ENCODE peak calls at places on chromosomes 13 and 19, in ten cellular contexts. Y, L, K, F, I, O, P, Z, R and G are unnamed samples.

GRCh38 chr19:6744381-6745288 is 5.2 kb downstream of the TRIP10 start:
- DNase-seq in Y (no peak), O (no peak), F (no peak), Z (peak; percentile 97), P (no peak), I (peak; percentile 47), R (peak; percentile 63), K (no peak), L (no peak), G (no peak)

GRCh38 chr19:2743099-2743498 is 3.3 kb upstream of the SLC39A3 start:
- DNase-seq in K (no peak), F (no peak), R (no peak), O (no peak), Y (no peak), I (no peak), Z (no peak), L (no peak), P (no peak), G (no peak)

GRCh38 chr13:47457631-47458030 is 543.4 kb downstream of the SUCLA2 start:
- DNase-seq in F (no peak), P (no peak), I (no peak), Y (no peak), R (peak; percentile 52), L (no peak), O (no peak), K (no peak), Z (peak; percentile 48), G (no peak)

GRCh38 chr19:43691755-43692154 is 21.8 kb upstream of the PLAUR start:
- DNase-seq in F (no peak), O (no peak), I (no peak), L (no peak), Z (no peak), P (no peak), Y (no peak), K (no peak), R (no peak), G (no peak)

GRCh38 chr13:30159446-30159839 is 147.9 kb downstream of the KATNAL1 start:
- DNase-seq in L (no peak), O (no peak), P (no peak), I (no peak), Z (peak; percentile 91), Y (no peak), R (peak; percentile 39), K (no peak), F (no peak), G (no peak)

GRCh38 chr13:101706651-101707050 is 254.2 kb downstream of the ITGBL1 start:
- DNase-seq in F (no peak), K (no peak), Y (no peak), L (peak; percentile 17), Z (peak; percentile 91), P (no peak), R (peak; percentile 94), I (no peak), O (no peak), G (peak; percentile 17)

GRCh38 chr13:81602236-81602635 is 1261.3 kb upstream of the SPRY2 start:
- DNase-seq in F (no peak), I (no peak), P (no peak), L (no peak), K (no peak), R (no peak), Z (no peak), O (no peak), Y (no peak), G (no peak)

GRCh38 chr19:2487780-2488330 is 11.9 kb downstream of the GADD45B start:
- DNase-seq in I (no peak), P (no peak), Y (no peak), Z (no peak), L (no peak), R (no peak), K (no peak), F (no peak), O (no peak), G (no peak)

GRCh38 chr13:23202383-23202782 is 21.6 kb downstream of the SGCG start:
- DNase-seq in P (no peak), K (no peak), L (no peak), F (no peak), Y (no peak), O (no peak), R (peak; percentile 3), Z (no peak), I (no peak), G (no peak)

GRCh38 chr13:40770934-40771618 is at the start of gene MRPS31:
- DNase-seq in Z (peak; percentile 95), Y (peak; percentile 89), K (peak; percentile 83), L (peak; percentile 84), R (peak; percentile 66), O (peak; percentile 91), F (peak; percentile 87), P (peak; percentile 91), I (peak; percentile 92), G (peak; percentile 91)

GRCh38 chr13:111210488-111210887 is 95.4 kb downstream of the ARHGEF7 start:
- DNase-seq in Z (peak; percentile 94), R (peak; percentile 65), F (no peak), I (peak; percentile 22), Y (no peak), L (no peak), P (no peak), O (no peak), K (no peak), G (no peak)

GRCh38 chr13:82259284-82259683 is 1623.0 kb downstream of the SLITRK1 start:
- DNase-seq in O (no peak), K (no peak), I (no peak), P (no peak), Z (no peak), L (no peak), F (no peak), R (no peak), Y (no peak), G (no peak)

GRCh38 chr13:100100115-100100879 is 11.4 kb downstream of the PCCA start:
- DNase-seq in K (no peak), R (no peak), Y (no peak), F (no peak), Z (peak; percentile 64), L (no peak), I (no peak), P (no peak), O (no peak), G (no peak)

GRCh38 chr19:31099470-31100190 is 249.6 kb downstream of the TSHZ3 start:
- DNase-seq in L (no peak), O (no peak), Y (no peak), Z (no peak), R (no peak), I (no peak), F (no peak), K (no peak), P (no peak), G (no peak)

GRCh38 chr13:105972306-105972721 is 563.1 kb downstream of the EFNB2 start:
- DNase-seq in P (no peak), Z (no peak), O (no peak), R (no peak), Y (no peak), K (no peak), I (no peak), F (no peak), L (peak; percentile 49), G (no peak)

GRCh38 chr13:36981156-36981743 is 17.9 kb downstream of the ALG5 start:
- DNase-seq in L (peak; percentile 77), I (no peak), K (peak; percentile 9), P (no peak), Y (no peak), F (no peak), Z (peak; percentile 55), O (no peak), R (no peak), G (no peak)

GRCh38 chr19:16778796-16779411 is 50.3 kb upstream of the SIN3B start:
- DNase-seq in R (no peak), O (peak; percentile 31), P (peak; percentile 8), I (no peak), Z (peak; percentile 74), Y (no peak), F (no peak), L (no peak), K (peak; percentile 65), G (peak; percentile 40)

GRCh38 chr13:93029536-93029935 is 197.1 kb upstream of the GPC6 start:
- DNase-seq in K (no peak), R (peak; percentile 15), P (no peak), Y (no peak), L (no peak), Z (peak; percentile 1), I (no peak), O (no peak), F (no peak), G (no peak)

GRCh38 chr13:34567558-34567957 is 374.5 kb upstream of the NBEA start:
- DNase-seq in P (no peak), I (no peak), O (no peak), L (no peak), Y (no peak), R (no peak), Z (no peak), K (no peak), F (no peak), G (no peak)

GRCh38 chr19:56252699-56253422 is 19.7 kb upstream of the EDDM13 start:
- DNase-seq in K (peak; percentile 81), F (peak; percentile 22), O (peak; percentile 69), P (peak; percentile 57), I (no peak), Z (peak; percentile 60), Y (peak; percentile 48), L (peak; percentile 8), R (peak; percentile 31), G (peak; percentile 56)

GRCh38 chr13:96091164-96091931 is 1.4 kb downstream of the HS6ST3 start:
- DNase-seq in Z (no peak), F (no peak), K (no peak), L (no peak), O (peak; percentile 20), Y (no peak), I (peak; percentile 16), R (no peak), P (no peak), G (no peak)

GRCh38 chr19:46217476-46217875 is 12.1 kb upstream of the IGFL1 start:
- DNase-seq in O (no peak), F (no peak), K (no peak), Y (no peak), L (no peak), R (no peak), Z (no peak), I (no peak), P (no peak), G (no peak)

GRCh38 chr13:107461751-107462150 is 753.6 kb downstream of the LIG4 start:
- DNase-seq in L (no peak), F (no peak), P (no peak), Z (no peak), K (no peak), Y (no peak), I (no peak), O (no peak), R (no peak), G (no peak)